ENCODE peak calls at places on chromosome 10, in six cellular contexts. W, K, I, Y, S and E are unnamed samples.

GRCh38 chr10:94403034-94403822 is 887 bp downstream of the TBC1D12 start:
- DNase-seq in W (peak), K (peak), I (peak), Y (peak), S (peak), E (peak)

GRCh38 chr10:49324711-49325110 is 25.7 kb downstream of the C10orf71 start:
- DNase-seq in W (no peak), K (no peak), I (no peak), Y (no peak), S (no peak), E (no peak)

GRCh38 chr10:30819306-30820190 is 190.0 kb upstream of the LYZL2 start:
- DNase-seq in W (no peak), K (no peak), I (no peak), Y (no peak), S (no peak), E (no peak)

GRCh38 chr10:2225609-2226008 is 488.3 kb upstream of the ADARB2 start:
- DNase-seq in W (no peak), K (no peak), I (no peak), Y (no peak), S (no peak), E (no peak)

GRCh38 chr10:75793848-75794247 is 362.4 kb downstream of the LRMDA start:
- DNase-seq in W (no peak), K (no peak), I (no peak), Y (no peak), S (no peak), E (no peak)

GRCh38 chr10:92914478-92915066 is 66.3 kb downstream of the EXOC6 start:
- DNase-seq in W (no peak), K (peak), I (no peak), Y (peak), S (no peak), E (peak)

GRCh38 chr10:64011871-64012714 is 490.9 kb downstream of the REEP3 start:
- DNase-seq in W (no peak), K (no peak), I (no peak), Y (no peak), S (no peak), E (no peak)

GRCh38 chr10:28928484-28928883 is 251.2 kb downstream of the BAMBI start:
- DNase-seq in W (no peak), K (no peak), I (no peak), Y (no peak), S (no peak), E (no peak)

GRCh38 chr10:132489053-132489703 is 48.4 kb upstream of the INPP5A start:
- DNase-seq in W (no peak), K (no peak), I (peak), Y (no peak), S (no peak), E (no peak)

GRCh38 chr10:43965918-43966570 is 317.4 kb upstream of the ZNF32 start:
- DNase-seq in W (no peak), K (no peak), I (no peak), Y (no peak), S (no peak), E (no peak)

GRCh38 chr10:102841827-102842345 is 4.7 kb upstream of the CYP17A1 start:
- DNase-seq in W (no peak), K (no peak), I (no peak), Y (no peak), S (no peak), E (no peak)

GRCh38 chr10:6498771-6499170 is 81.3 kb downstream of the PRKCQ start:
- DNase-seq in W (no peak), K (no peak), I (no peak), Y (no peak), S (no peak), E (no peak)

GRCh38 chr10:125786547-125786946 is 10.9 kb upstream of the MMP21 start:
- DNase-seq in W (no peak), K (no peak), I (no peak), Y (no peak), S (no peak), E (no peak)

GRCh38 chr10:93615576-93615975 is 3.2 kb downstream of the PDE6C start:
- DNase-seq in W (no peak), K (no peak), I (no peak), Y (no peak), S (no peak), E (no peak)

GRCh38 chr10:11551915-11552602 is 59.4 kb downstream of the USP6NL start:
- DNase-seq in W (no peak), K (peak), I (no peak), Y (no peak), S (no peak), E (no peak)

GRCh38 chr10:95467162-95467599 is 94.0 kb downstream of the SORBS1 start:
- DNase-seq in W (no peak), K (no peak), I (peak), Y (peak), S (no peak), E (no peak)

DNA sequence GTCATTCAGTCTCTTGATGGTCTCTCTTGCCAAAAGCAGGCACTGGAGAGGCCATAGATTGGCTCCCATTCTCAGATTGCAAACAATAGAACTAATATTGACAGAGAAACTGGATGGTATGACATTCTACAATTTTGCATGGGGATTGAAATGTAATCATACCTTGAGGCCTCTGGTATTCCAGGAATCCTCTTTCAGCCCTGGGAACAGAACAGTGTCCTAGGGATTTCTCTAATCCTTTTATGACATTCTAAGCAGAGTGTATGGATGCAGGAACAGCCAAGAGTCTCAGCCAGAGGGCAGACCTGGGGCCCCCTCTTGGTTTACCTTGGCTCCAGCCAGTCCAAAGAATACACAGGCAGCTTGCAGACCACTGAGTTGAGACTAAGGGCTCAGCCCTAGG is 206.4 kb downstream of the KCNMA1 start:
- DNase-seq in W (no peak), K (no peak), I (no peak), Y (peak), S (no peak), E (no peak)
- TF ChIP-seq CTCF in W (no peak), K (no peak), I (no peak), Y (no peak), S (no peak), E (no peak)

GRCh38 chr10:129501652-129502436 is 34.8 kb downstream of the MGMT start:
- DNase-seq in W (no peak), K (no peak), I (no peak), Y (no peak), S (no peak), E (no peak)
- TF ChIP-seq POLR2A in W (no peak), K (no peak), I (no peak), Y (no peak), S (no peak), E (no peak)

GRCh38 chr10:26860542-26861325 is at the start of gene ABI1:
- DNase-seq in W (peak), K (peak), I (peak), Y (peak), S (peak), E (peak)
- TF ChIP-seq CTCF in W (no peak), K (peak), I (peak), Y (peak), S (peak), E (peak)

DNA sequence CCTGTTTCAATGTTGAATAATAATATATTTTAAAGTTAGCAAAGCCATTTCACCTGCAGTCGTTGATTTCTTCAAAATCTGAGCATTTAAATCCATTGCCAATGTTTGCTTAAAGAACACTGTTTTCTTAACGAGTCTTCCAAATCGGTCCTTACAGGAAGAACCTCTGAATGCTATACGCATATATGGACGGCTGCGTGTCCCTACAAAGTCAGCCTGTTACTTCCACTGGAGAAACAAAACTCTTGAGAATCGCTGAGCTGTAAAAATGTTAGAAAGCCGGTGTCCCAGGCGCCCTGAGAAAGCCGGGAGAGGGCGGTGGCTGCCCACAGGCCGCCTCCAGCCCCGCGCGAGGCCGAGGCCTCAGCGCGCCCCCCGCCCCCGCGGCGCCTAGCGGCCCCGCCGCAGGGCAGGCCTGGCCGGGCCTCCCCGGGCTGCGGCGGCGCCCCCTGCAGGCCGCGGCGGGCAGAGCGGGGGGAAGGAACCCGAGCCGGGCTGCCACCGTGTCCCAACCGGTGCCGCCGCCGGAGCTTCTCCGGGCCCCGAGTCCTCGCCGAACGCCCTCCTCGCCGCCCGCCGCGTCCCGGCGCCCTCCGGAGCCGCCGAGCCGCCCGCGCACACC is at the start of gene FHIP2A:
- DNase-seq in W (peak), K (peak), I (peak), Y (peak), S (peak), E (peak)
- TF ChIP-seq POLR2A in W (peak), K (peak), I (no peak), Y (no peak), S (peak), E (no peak)

DNA sequence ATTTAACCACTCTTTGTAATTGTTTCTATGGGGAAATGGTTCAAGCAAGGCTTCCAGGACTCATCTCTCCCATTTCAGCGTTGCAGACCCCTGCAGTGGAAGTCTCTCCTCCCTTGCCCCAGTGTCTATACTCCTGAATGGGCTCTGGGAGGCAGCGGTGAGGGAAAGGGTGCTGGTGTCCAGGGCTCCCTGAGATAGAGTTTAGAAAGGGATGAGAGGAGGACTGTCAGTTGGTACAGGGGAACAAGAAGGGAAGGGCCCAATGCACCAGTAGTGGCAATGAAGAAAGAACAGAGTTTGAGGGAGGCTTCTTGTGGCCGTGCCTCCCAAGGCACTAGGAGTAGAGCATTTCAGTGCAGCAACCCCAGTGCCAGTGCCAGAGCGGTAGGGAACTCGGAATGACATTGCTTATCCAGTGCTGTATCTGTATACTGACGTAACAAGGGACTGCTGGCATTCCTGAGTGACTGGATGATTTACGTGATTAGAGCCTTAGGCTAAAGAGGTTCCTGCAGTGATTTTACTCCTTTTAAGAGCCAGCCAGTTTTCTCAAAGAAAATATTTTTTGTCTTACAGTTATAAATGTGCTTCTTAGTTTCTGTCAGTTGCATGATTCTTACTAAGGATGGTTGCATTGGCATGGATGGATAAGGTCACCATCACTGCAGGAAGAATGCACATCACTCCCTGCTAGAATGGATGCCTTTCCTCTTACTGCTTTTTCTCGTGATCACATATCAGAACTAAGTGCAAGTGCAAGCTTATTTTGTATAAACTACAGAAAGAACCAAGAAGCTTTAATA is 28.0 kb downstream of the PRPF18 start:
- DNase-seq in W (no peak), K (no peak), I (no peak), Y (peak), S (no peak), E (no peak)
- TF ChIP-seq CTCF in W (no peak), K (no peak), I (no peak), Y (no peak), S (no peak), E (no peak)

DNA sequence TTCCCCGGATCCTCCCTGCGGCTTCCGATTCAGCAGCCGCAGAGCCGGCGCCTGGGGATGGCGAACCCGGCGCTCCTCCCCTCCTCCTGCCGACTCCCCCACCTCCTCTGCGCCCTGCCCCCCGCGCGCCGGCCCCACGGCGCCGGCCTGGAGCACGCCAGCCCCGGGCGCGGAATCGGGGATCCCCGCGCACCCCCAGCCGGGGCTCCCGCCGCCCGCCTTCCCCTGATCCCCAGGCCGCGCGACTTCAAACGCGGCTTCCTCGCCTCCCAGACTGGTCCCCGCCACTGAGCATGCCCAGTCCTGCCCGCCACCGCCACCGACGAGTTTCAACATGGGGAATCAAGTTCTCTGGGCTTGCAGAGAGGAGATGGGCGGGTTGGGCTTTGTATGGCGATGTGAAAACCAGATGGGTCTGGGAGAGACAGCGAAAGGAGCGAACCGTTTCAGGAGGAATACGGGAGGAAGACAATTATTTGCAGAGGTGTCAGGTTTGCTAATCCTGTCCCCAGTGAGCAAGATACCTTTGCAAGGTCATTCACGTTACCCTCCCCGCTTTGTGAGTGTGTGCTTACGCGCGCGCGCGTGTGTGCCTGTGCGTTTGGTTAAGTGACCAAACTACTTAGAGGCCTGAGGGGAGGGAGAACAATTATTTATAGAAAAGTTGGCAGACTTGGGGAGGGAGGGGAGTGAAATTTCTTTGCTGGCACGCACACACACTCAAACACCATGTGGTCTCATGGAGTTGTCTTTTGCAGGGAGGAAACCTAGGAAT is at the start of gene PANK1:
- DNase-seq in W (peak), K (peak), I (peak), Y (peak), S (peak), E (peak)
- TF ChIP-seq POLR2A in W (peak), K (peak), I (no peak), Y (no peak), S (no peak), E (no peak)

GRCh38 chr10:9301554-9301953 is 1247.1 kb downstream of the GATA3 start:
- DNase-seq in W (no peak), K (no peak), I (no peak), Y (no peak), S (no peak), E (no peak)

GRCh38 chr10:9299966-9300365 is 1245.5 kb downstream of the GATA3 start:
- DNase-seq in W (no peak), K (no peak), I (no peak), Y (no peak), S (no peak), E (no peak)

GRCh38 chr10:9302142-9302746 is 1247.8 kb downstream of the GATA3 start:
- DNase-seq in W (no peak), K (peak), I (no peak), Y (peak), S (no peak), E (no peak)

GRCh38 chr10:9297580-9297979 is 1243.1 kb downstream of the GATA3 start:
- DNase-seq in W (no peak), K (no peak), I (no peak), Y (no peak), S (no peak), E (no peak)

GRCh38 chr10:9301148-9301547 is 1246.7 kb downstream of the GATA3 start:
- DNase-seq in W (no peak), K (no peak), I (no peak), Y (no peak), S (no peak), E (no peak)
- TF ChIP-seq CTCF in W (peak), K (peak), I (no peak), Y (no peak), S (peak), E (peak)

GRCh38 chr10:96663794-96664193 is 56.5 kb downstream of the PIK3AP1 start:
- DNase-seq in W (no peak), K (no peak), I (no peak), Y (no peak), S (no peak), E (peak)

GRCh38 chr10:96667401-96667800 is 52.9 kb downstream of the PIK3AP1 start:
- DNase-seq in W (no peak), K (no peak), I (no peak), Y (no peak), S (no peak), E (no peak)

GRCh38 chr10:96664563-96664962 is 55.8 kb downstream of the PIK3AP1 start:
- DNase-seq in W (no peak), K (no peak), I (no peak), Y (no peak), S (no peak), E (no peak)

GRCh38 chr10:96665306-96665705 is 55.0 kb downstream of the PIK3AP1 start:
- DNase-seq in W (no peak), K (no peak), I (no peak), Y (no peak), S (no peak), E (no peak)

GRCh38 chr10:96666738-96667137 is 53.6 kb downstream of the PIK3AP1 start:
- DNase-seq in W (no peak), K (no peak), I (no peak), Y (no peak), S (no peak), E (no peak)
- TF ChIP-seq POLR2A in W (no peak), K (no peak), I (no peak), Y (no peak), S (no peak), E (no peak)

GRCh38 chr10:52818019-52818418 is 45.4 kb upstream of the MBL2 start:
- DNase-seq in W (no peak), K (no peak), I (no peak), Y (no peak), S (no peak), E (no peak)
- TF ChIP-seq CTCF in W (peak), K (peak), I (no peak), Y (peak), S (no peak), E (no peak)

GRCh38 chr10:57300718-57301117 is 939.7 kb upstream of the ZWINT start:
- DNase-seq in W (no peak), K (no peak), I (no peak), Y (no peak), S (no peak), E (no peak)
- TF ChIP-seq POLR2A in W (no peak), K (no peak), I (no peak), Y (no peak), S (no peak), E (no peak)